ENCODE peak calls at places on chromosomes 7 and 10, in four cellular contexts. R is fibroblast of villous mesenchyme, Z is AG04450, Y is left lung. U is an unnamed sample.

GRCh38 chr10:6141296-6142151 is 52.7 kb downstream of the RBM17 start:
- DNase-seq in R (peak), Y (peak), Z (peak), U (peak)

GRCh38 chr7:135773451-135773850 is 24.8 kb upstream of the FAM180A start:
- DNase-seq in Y (no peak), Z (no peak), R (no peak), U (no peak)

GRCh38 chr10:101229275-101230184 is at the start of gene LBX1:
- DNase-seq in Z (no peak), Y (no peak), R (no peak), U (peak)

GRCh38 chr10:124736491-124737136 is 7.6 kb downstream of the FAM53B start:
- DNase-seq in R (peak), Y (peak), Z (peak), U (peak)

GRCh38 chr10:103416436-103417147 is 20.2 kb downstream of the PDCD11 start:
- DNase-seq in R (peak), Z (peak), Y (no peak), U (peak)

GRCh38 chr7:7416031-7416968 is 119.4 kb downstream of the COL28A1 start:
- DNase-seq in Z (no peak), R (peak), Y (no peak), U (no peak)

GRCh38 chr10:104333037-104333727 is 5.1 kb downstream of the ITPRIP start:
- DNase-seq in R (no peak), Z (no peak), Y (peak), U (no peak)

GRCh38 chr7:21137640-21138039 is 290.2 kb upstream of the SP4 start:
- DNase-seq in R (no peak), Y (no peak), Z (no peak), U (no peak)

GRCh38 chr7:121793716-121794115 is 79.2 kb upstream of the PTPRZ1 start:
- DNase-seq in R (no peak), Y (no peak), Z (no peak), U (no peak)

GRCh38 chr7:103735377-103735776 is 254.1 kb downstream of the RELN start:
- DNase-seq in Z (peak), Y (no peak), R (peak), U (no peak)

GRCh38 chr7:137642467-137642866 is 204.3 kb downstream of the DGKI start:
- DNase-seq in R (peak), Y (no peak), Z (peak), U (peak)

GRCh38 chr10:98361131-98361633 is 53.8 kb downstream of the PYROXD2 start:
- DNase-seq in R (peak), Y (no peak), Z (peak), U (no peak)

GRCh38 chr10:124092270-124093075 is 925 bp downstream of the CHST15 start:
- DNase-seq in Y (peak), R (peak), Z (no peak), U (peak)

GRCh38 chr10:15712903-15713302 is 6.8 kb downstream of the ITGA8 start:
- DNase-seq in R (no peak), Y (no peak), Z (no peak), U (peak)
- H3K4me3 ChIP-seq in R (no peak), Y (no peak), Z (no peak), U (no peak)

DNA sequence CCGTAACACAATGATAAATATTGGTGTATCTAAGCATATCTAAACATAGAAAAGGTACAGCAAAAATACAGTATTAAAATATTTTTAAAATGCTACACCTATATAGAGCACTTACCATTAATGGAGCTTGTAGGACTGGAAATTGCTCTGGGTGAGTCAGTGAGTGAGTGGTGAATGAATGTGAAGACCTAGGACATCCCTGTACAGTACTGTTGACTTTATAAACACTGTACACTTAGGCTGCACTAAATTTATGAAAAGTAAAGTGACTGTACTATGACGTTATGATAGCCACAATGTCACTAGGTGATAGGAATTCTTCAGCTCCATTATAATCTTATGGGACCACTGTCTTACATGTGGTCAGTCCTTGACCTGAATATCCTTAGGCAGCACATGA is 147.0 kb downstream of the GLI3 start:
- DNase-seq in Y (no peak), Z (no peak), R (no peak), U (no peak)
- H3K4me3 ChIP-seq in Y (no peak), Z (no peak), R (no peak), U (no peak)

DNA sequence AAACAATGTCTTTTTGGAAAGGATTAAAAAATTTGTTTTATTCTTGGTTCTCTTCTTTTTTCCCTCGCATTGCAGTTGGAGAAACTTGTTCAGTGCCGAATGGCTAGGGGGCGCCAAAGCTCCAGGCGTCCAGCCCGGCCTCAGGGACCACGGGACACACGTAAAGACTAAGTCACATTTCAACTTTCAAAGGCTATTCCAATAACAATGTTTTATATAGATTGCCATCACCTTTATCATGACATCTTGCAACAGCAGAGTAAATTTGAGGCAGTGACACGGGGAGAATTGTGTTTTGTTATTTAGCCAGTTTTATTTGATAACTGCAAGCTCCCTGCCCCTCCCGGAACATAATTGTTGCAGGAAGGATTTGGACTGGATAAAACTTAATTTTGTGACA is 2.2 kb upstream of the IGFBP3 start:
- DNase-seq in R (peak), Y (peak), Z (no peak), U (peak)
- H3K4me3 ChIP-seq in R (no peak), Y (no peak), Z (no peak), U (peak)

DNA sequence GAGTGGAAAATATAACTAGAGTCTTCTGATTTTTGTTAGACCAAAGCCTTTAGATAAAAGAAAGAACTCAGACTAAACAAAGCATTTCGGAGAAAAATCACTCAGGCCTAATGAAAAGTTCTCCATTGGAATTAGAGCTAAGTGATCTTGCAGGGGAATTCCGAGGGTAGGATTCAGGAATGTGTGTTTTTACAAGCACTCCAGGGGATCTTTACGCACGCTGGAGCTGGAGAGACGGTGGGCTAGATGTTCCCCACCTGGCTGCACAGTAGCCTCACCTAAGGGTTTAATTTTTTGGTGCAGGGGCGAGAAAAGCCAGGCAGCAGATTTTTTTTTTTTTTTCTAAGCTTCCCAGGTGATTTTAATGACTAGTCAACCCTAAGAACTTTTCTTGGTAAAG is 7.9 kb upstream of the PAPSS2 start:
- DNase-seq in R (no peak), Z (no peak), Y (no peak), U (no peak)
- H3K4me3 ChIP-seq in R (no peak), Z (no peak), Y (no peak), U (no peak)